ENCODE peak calls at places on chromosomes 4 and X, in six cellular contexts. H is IMR-90, X is AG08396, G is T-cell, R is iPS-NIHi11, U is mammary epithelial cell. W is an unnamed sample.

GRCh38 chrX:45771114-45771513 is 570.4 kb upstream of the DIPK2B start:
- DNase-seq in X (peak), U (peak), R (no peak), G (no peak), H (peak), W (no peak)

GRCh38 chr4:140049924-140050681 is 103.9 kb downstream of the MAML3 start:
- DNase-seq in G (no peak), R (peak), U (no peak), H (peak), X (no peak), W (no peak)

GRCh38 chr4:104344342-104344980 is 150.2 kb downstream of the CXXC4 start:
- DNase-seq in U (no peak), H (no peak), R (no peak), G (no peak), X (no peak), W (no peak)

GRCh38 chr4:23484689-23485088 is 405.2 kb downstream of the PPARGC1A start:
- DNase-seq in U (no peak), X (no peak), H (no peak), R (no peak), G (no peak), W (no peak)

GRCh38 chrX:119474615-119475388 is 6.6 kb downstream of the SLC25A5 start:
- DNase-seq in R (no peak), H (no peak), X (no peak), U (no peak), G (no peak), W (no peak)

GRCh38 chrX:50161143-50161542 is 39.7 kb downstream of the AKAP4 start:
- DNase-seq in G (no peak), R (no peak), X (no peak), U (no peak), H (peak), W (no peak)

GRCh38 chrX:97159916-97160800 is 276.4 kb downstream of the RPA4 start:
- DNase-seq in U (no peak), G (no peak), H (no peak), X (no peak), R (peak), W (no peak)

GRCh38 chr4:102843273-102843672 is 15.9 kb upstream of the UBE2D3 start:
- DNase-seq in U (peak), H (no peak), R (no peak), X (no peak), G (no peak), W (no peak)